ENCODE peak calls at places on chromosomes 5 and 9, in six cellular contexts. V is AG04450, D is GM12865, B is mesothelial cell of epicardium, A is tibial artery, W is fibroblast of villous mesenchyme. H is an unnamed sample.
A peak's percentile ranks its signal among the peaks of the same experiment; 100 is the strongest.

GRCh38 chr5:73031839-73032238 is 76.0 kb downstream of the FCHO2 start:
- DNase-seq in V (peak; percentile 66), D (no peak), B (no peak), A (no peak), W (peak; percentile 39), H (peak; percentile 79)

GRCh38 chr5:150181035-150181434 is 8.8 kb upstream of the SLC6A7 start:
- DNase-seq in V (peak; percentile 53), D (no peak), B (no peak), A (no peak), W (peak; percentile 57), H (no peak)

GRCh38 chr5:158465379-158465972 is 606.5 kb upstream of the CLINT1 start:
- DNase-seq in V (no peak), D (no peak), B (no peak), A (no peak), W (peak; percentile 33), H (no peak)

GRCh38 chr5:10856646-10857332 is 95.8 kb upstream of the DAP start:
- DNase-seq in V (peak; percentile 66), D (peak; percentile 33), B (peak; percentile 63), A (no peak), W (peak; percentile 66), H (no peak)

GRCh38 chr5:76245571-76245970 is 157.5 kb upstream of the IQGAP2 start:
- DNase-seq in V (no peak), D (no peak), B (no peak), A (no peak), W (no peak), H (no peak)

GRCh38 chr9:128005938-128006337 is 25.1 kb upstream of the EEIG1 start:
- DNase-seq in V (no peak), D (no peak), B (no peak), A (no peak), W (peak; percentile 64), H (no peak)

GRCh38 chr5:78979899-78980298 is 5.2 kb downstream of the ARSB start:
- DNase-seq in V (no peak), D (peak; percentile 37), B (no peak), A (no peak), W (no peak), H (no peak)

GRCh38 chr9:72623156-72623555 is 101.7 kb downstream of the TMC1 start:
- DNase-seq in V (no peak), D (no peak), B (no peak), A (no peak), W (no peak), H (no peak)

GRCh38 chr9:30967484-30967883 is 1417.0 kb upstream of the ACO1 start:
- DNase-seq in V (no peak), D (no peak), B (no peak), A (no peak), W (peak; percentile 2), H (no peak)

GRCh38 chr9:117250610-117251215 is 164.1 kb downstream of the ASTN2 start:
- DNase-seq in V (no peak), D (no peak), B (no peak), A (no peak), W (no peak), H (no peak)

GRCh38 chr9:117249799-117250198 is 165.1 kb downstream of the ASTN2 start:
- DNase-seq in V (no peak), D (no peak), B (no peak), A (no peak), W (no peak), H (no peak)

GRCh38 chr9:117253256-117253655 is 161.6 kb downstream of the ASTN2 start:
- DNase-seq in V (no peak), D (no peak), B (no peak), A (no peak), W (no peak), H (no peak)

GRCh38 chr9:117245225-117245624 is 169.6 kb downstream of the ASTN2 start:
- DNase-seq in V (no peak), D (no peak), B (no peak), A (no peak), W (no peak), H (no peak)

DNA sequence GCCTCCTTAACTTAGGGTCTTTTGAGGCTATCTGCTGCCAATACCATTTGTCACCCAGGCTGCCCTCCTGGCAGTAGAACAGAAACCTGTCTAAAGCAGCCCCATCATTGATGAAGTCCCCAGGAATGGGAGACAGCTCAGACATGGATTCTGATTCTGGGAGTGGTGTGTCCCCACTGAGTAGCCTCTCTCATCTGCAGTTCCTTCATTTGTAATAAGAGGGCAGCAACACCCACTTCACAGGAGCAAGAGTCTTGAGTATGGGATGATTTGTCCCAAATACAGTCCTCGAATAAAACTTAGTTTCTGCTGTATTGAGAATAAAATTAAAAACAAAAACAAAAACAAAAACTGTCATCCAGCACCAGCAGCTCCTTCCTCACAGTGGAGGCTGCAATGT is 167.6 kb downstream of the ASTN2 start:
- DNase-seq in V (no peak), D (peak; percentile 3), B (no peak), A (no peak), W (peak; percentile 2), H (no peak)
- TF ChIP-seq CTCF in V (no peak), D (peak; percentile 33), B (no peak), A (peak; percentile 53), W (peak; percentile 17), H (no peak)

GRCh38 chr9:14030350-14030823 is 283.6 kb downstream of the NFIB start:
- DNase-seq in V (peak; percentile 34), D (no peak), B (no peak), A (no peak), W (peak; percentile 93), H (no peak)

GRCh38 chr9:14031761-14032279 is 282.1 kb downstream of the NFIB start:
- DNase-seq in V (no peak), D (no peak), B (no peak), A (no peak), W (peak; percentile 39), H (no peak)

GRCh38 chr9:14033067-14033466 is 280.9 kb downstream of the NFIB start:
- DNase-seq in V (no peak), D (no peak), B (no peak), A (no peak), W (no peak), H (no peak)

GRCh38 chr9:14029811-14030210 is 284.1 kb downstream of the NFIB start:
- DNase-seq in V (no peak), D (no peak), B (no peak), A (no peak), W (no peak), H (no peak)

GRCh38 chr9:14031015-14031414 is 282.9 kb downstream of the NFIB start:
- DNase-seq in V (peak; percentile 3), D (no peak), B (no peak), A (peak; percentile 74), W (peak; percentile 69), H (no peak)
- TF ChIP-seq CTCF in V (peak; percentile 31), D (no peak), B (no peak), A (no peak), W (peak; percentile 6), H (no peak)

GRCh38 chr9:89175739-89176360 is 2.8 kb downstream of the SHC3 start:
- DNase-seq in V (no peak), D (no peak), B (no peak), A (no peak), W (no peak), H (no peak)
- TF ChIP-seq CTCF in V (peak; percentile 17), D (no peak), B (no peak), A (no peak), W (no peak), H (no peak)

GRCh38 chr9:99167120-99167519 is 54.6 kb downstream of the ALG2 start:
- DNase-seq in V (no peak), D (peak; percentile 28), B (no peak), A (no peak), W (no peak), H (no peak)
- TF ChIP-seq CTCF in V (no peak), D (no peak), B (no peak), A (no peak), W (no peak), H (no peak)

GRCh38 chr9:105246656-105247162 is 2.3 kb downstream of the SLC44A1 start:
- DNase-seq in V (no peak), D (no peak), B (no peak), A (no peak), W (no peak), H (no peak)

GRCh38 chr9:105245720-105246161 is 1.3 kb downstream of the SLC44A1 start:
- DNase-seq in V (no peak), D (no peak), B (no peak), A (no peak), W (no peak), H (no peak)

GRCh38 chr9:105244274-105244995 is at the start of gene SLC44A1:
- DNase-seq in V (peak; percentile 85), D (peak; percentile 96), B (peak; percentile 91), A (peak; percentile 99), W (peak; percentile 96), H (peak; percentile 91)

GRCh38 chr9:105243935-105244273 is 547 bp upstream of the SLC44A1 start:
- DNase-seq in V (no peak), D (no peak), B (no peak), A (no peak), W (no peak), H (no peak)

DNA sequence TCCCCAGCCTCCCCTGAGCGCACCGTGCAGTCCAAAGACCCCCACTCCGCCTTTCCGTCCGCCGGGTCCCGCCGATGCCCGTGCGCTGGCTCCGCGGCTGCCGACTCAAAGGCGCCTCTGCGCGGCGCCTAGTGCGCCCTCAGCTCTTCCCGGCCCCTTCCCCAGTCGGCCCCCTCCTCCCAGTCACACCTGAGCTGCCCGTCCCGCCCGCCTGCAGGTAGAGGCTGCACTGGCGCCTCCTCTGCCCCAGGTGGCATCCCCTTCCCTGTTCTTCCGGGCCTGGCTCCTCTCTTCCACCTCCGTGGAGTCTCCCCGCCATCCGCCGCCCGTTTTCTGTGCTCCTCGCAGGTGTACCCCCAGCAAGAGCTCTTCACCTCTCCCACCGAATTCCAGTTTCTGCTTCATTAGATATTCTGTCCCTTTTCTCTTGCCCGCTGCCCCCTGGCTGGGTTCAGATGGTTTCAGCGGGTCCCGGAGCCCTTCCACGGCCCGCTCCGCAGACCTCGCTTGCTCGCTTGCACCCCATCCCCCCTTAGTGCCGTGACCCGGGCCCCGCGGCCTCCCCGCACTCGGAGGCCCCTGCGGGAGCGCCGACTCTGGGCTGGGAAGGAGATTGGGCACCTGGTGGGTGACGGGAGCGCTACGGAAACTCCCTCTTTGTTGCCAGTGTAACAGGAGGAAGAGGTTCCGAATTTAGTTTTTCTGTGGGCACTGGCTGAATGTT is 707 bp downstream of the SLC44A1 start:
- DNase-seq in V (no peak), D (peak; percentile 67), B (peak; percentile 37), A (peak; percentile 73), W (peak; percentile 37), H (no peak)
- TF ChIP-seq CTCF in V (no peak), D (no peak), B (peak; percentile 22), A (no peak), W (no peak), H (no peak)

DNA sequence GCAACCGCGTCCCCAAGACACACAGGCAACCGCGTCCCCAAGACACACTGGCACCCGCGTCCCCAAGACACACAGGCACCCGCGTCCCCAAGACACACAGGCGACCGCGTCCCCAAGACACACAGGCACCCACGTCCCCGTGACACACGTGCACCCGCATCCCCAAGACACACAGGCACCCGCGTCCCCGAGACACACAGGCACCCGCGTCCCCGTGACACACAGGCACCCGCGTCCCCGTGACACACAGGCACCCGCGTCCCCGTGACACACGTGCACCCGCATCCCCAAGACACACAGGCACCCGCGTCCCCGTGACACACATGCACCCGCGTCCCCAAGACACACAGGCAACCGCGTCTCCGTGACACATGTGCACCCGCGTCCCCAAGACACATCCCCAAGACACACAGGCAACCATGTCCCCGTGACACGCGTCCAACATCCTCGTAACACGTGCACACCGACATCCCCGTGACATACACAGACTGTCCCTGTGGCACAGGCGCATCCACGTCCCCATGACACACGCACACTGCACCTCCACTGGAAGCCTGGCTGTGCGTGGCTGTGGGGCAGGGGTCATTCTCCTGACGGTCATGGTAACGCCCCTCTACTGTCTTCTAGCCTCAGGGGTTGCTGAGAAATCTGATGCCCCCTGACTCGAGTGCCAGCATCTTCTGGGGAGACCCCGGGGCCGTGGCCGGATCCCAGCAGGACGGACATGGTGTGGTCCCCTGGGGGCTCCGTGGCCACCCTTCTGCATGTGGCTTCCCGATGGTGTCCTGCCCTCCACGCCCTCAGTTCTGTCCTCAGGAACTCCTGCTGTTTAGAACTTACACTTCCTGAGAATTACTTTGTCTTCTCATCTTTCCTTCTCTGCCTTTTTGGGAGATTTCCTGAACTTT is 24.1 kb downstream of the EXD3 start:
- DNase-seq in V (no peak), D (no peak), B (no peak), A (no peak), W (no peak), H (no peak)
- TF ChIP-seq CTCF in V (no peak), D (no peak), B (no peak), A (no peak), W (no peak), H (no peak)

H was measured in AG09319.